ENCODE peak calls at places on chromosomes 2 and 18, in eight cellular contexts. Z is fibroblast of lung, Q is psoas muscle, N is neuronal stem cell, G is trophoblast cell, X is neural progenitor cell, M is aorta, T is colonic mucosa. D is an unnamed sample.

GRCh38 chr18:80232710-80233109 is 14.6 kb downstream of the PARD6G start:
- DNase-seq in X (no peak), Z (no peak), N (no peak), Q (no peak), M (no peak), G (no peak), T (no peak), D (no peak)

GRCh38 chr2:216211141-216211540 is 102.0 kb downstream of the XRCC5 start:
- DNase-seq in Q (no peak), Z (no peak), N (no peak), X (no peak), T (no peak), M (no peak), G (peak; percentile 41), D (no peak)

GRCh38 chr2:152183381-152184073 is 8.0 kb upstream of the STAM2 start:
- DNase-seq in M (no peak), T (no peak), X (no peak), Q (no peak), G (no peak), N (no peak), Z (no peak), D (no peak)

GRCh38 chr18:39647627-39648502 is 2082.3 kb upstream of the CELF4 start:
- DNase-seq in G (no peak), T (no peak), N (no peak), X (no peak), Q (no peak), Z (peak; percentile 95), M (no peak), D (no peak)

GRCh38 chr2:28997237-28997846 is 16.2 kb downstream of the TOGARAM2 start:
- DNase-seq in T (no peak), G (no peak), M (no peak), Q (no peak), Z (no peak), N (no peak), X (no peak), D (no peak)

GRCh38 chr18:6718255-6718654 is 11.3 kb upstream of the ARHGAP28 start:
- DNase-seq in T (no peak), X (no peak), N (no peak), Q (no peak), M (no peak), G (no peak), Z (no peak), D (no peak)

GRCh38 chr2:188978291-188979081 is 4.3 kb downstream of the COL3A1 start:
- DNase-seq in N (no peak), G (no peak), T (no peak), X (peak; percentile 62), Z (peak; percentile 76), M (no peak), Q (no peak), D (no peak)

GRCh38 chr2:151032741-151033152 is 228.9 kb downstream of the RBM43 start:
- DNase-seq in Z (peak; percentile 95), M (no peak), G (no peak), X (no peak), N (no peak), Q (no peak), T (no peak), D (no peak)

GRCh38 chr2:207045531-207045930 is 106.2 kb downstream of the CPO start:
- DNase-seq in M (no peak), Q (no peak), T (no peak), X (no peak), G (no peak), N (no peak), Z (no peak), D (no peak)

GRCh38 chr18:53458944-53459580 is 765.4 kb downstream of the MBD2 start:
- DNase-seq in Z (no peak), N (peak; percentile 47), Q (no peak), M (no peak), X (peak; percentile 78), T (no peak), G (no peak), D (no peak)

GRCh38 chr2:219252900-219253752 is at the start of gene TUBA4B:
- DNase-seq in Z (no peak), Q (peak; percentile 84), X (peak; percentile 56), G (no peak), N (no peak), T (peak; percentile 63), M (peak; percentile 64), D (peak; percentile 45)

GRCh38 chr2:30666307-30666874 is 140.9 kb downstream of the CAPN13 start:
- DNase-seq in X (no peak), T (peak; percentile 36), G (peak; percentile 82), N (no peak), Z (peak; percentile 99), M (no peak), Q (no peak), D (no peak)

GRCh38 chr2:50995610-50996009 is 36.3 kb downstream of the NRXN1 start:
- DNase-seq in M (no peak), Z (peak; percentile 41), X (no peak), T (no peak), G (no peak), N (no peak), Q (peak; percentile 13), D (no peak)

GRCh38 chr2:13135856-13136255 is 419.1 kb downstream of the TRIB2 start:
- DNase-seq in T (no peak), M (no peak), G (no peak), Z (peak; percentile 2), N (no peak), X (no peak), Q (no peak), D (no peak)
- H3K9me3 ChIP-seq in T (no peaks in the 10 kb centered on the region), M (peaks cover 2% of the 10 kb centered on the region), G (no peaks in the 10 kb centered on the region), Z (no peaks in the 10 kb centered on the region), N (no peaks in the 10 kb centered on the region), X (peaks cover 4% of the 10 kb centered on the region), Q (no peaks in the 10 kb centered on the region), D (no peaks in the 10 kb centered on the region)

GRCh38 chr2:36408198-36408703 is 52.7 kb downstream of the CRIM1 start:
- DNase-seq in Z (peak; percentile 74), X (peak; percentile 81), N (peak; percentile 39), M (peak; percentile 50), G (no peak), Q (peak; percentile 14), T (no peak), D (no peak)
- H3K4me1 ChIP-seq in Z (peaks cover 44% of the 10 kb centered on the region), X (peaks cover 38% of the 10 kb centered on the region), N (peaks cover 8% of the 10 kb centered on the region), M (peaks cover 6% of the 10 kb centered on the region), G (peaks cover 2% of the 10 kb centered on the region), Q (peaks cover 92% of the 10 kb centered on the region), T (no peaks in the 10 kb centered on the region), D (no peaks in the 10 kb centered on the region)

GRCh38 chr18:14971461-14972185 is 223.7 kb downstream of the ANKRD30B start:
- DNase-seq in M (no peak), G (no peak), Z (peak; percentile 20), N (no peak), Q (no peak), T (no peak), X (no peak), D (no peak)
- H3K4me3 ChIP-seq in M (no peak overlapping the region), G (no peak overlapping the region), Z (no peak overlapping the region), N (no peak overlapping the region), Q (no peak overlapping the region), T (no peak overlapping the region), X (no peak overlapping the region), D (no peak overlapping the region)

DNA sequence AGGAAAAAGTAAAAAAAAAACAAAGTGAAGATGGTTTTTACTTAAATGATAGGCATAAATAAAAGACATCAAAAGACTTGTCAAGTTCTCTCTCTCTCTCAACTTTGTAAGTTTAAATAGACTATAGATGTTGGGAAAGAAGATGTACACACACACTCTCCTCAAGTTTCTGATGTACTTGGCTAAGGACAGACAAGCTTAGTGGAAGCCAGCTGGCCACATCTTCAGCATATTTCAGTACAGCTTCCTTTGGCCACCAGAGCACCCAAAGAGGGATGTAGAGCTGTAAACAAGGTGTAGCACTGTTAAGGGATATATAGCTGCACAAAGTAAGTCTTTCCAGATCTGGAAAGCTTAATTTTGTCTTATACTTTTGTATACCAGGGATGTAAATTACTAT is 64.2 kb upstream of the MSTN start:
- DNase-seq in G (no peak), M (no peak), Q (no peak), N (no peak), X (no peak), T (no peak), Z (peak; percentile 60), D (no peak)
- H3K9me3 ChIP-seq in G (no peaks in the 10 kb centered on the region), M (no peaks in the 10 kb centered on the region), Q (no peaks in the 10 kb centered on the region), N (no peaks in the 10 kb centered on the region), X (no peaks in the 10 kb centered on the region), T (no peaks in the 10 kb centered on the region), Z (no peaks in the 10 kb centered on the region), D (no peaks in the 10 kb centered on the region)

DNA sequence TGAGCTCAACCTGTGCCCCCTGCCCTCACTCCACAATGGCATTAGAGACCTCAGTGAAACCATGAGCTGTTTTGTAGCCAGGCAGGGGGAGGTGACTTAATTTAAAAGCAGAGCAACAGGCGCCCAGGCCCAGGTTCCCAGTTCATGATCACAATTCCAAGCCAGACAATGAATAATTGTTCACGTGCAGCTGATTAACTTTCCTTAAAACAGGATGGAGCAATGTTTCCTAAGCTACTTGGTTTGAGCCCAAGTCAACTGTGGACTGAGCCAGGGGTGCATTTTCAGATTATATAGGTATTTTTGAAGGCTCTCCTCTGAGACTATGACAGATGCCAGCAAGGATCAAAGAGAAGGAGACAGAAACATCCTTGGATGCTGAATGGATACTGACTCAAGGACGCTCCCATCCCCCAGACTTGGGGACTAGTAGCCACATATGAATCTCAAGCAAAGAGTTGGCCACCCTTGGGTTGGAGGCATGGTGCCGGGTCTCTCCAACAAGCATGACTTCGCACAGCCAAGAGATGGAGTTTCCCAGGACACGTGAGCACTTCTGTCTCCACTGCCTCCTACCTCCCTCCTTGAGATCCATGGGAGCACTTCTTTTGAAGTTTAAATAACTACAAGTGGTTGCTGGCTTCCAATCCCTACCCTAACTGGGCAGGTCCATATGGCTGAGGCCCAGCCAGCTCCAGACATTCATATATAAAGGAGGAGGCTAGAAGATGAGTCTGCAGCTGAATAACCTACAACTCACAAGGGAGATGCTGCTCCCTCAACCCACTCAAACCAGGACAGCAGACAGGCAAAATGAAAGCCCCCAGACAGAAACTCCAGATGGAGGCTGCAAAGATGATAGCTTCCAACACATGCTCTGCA is 12.7 kb downstream of the SMAD7 start:
- DNase-seq in X (no peak), Z (no peak), G (no peak), M (no peak), N (no peak), Q (no peak), T (no peak), D (no peak)
- H3K4me1 ChIP-seq in X (peaks cover 29% of the 10 kb centered on the region), Z (peaks cover 57% of the 10 kb centered on the region), G (peaks cover 70% of the 10 kb centered on the region), M (no peaks in the 10 kb centered on the region), N (peaks cover 34% of the 10 kb centered on the region), Q (peaks cover 88% of the 10 kb centered on the region), T (peaks cover 30% of the 10 kb centered on the region), D (peaks cover 93% of the 10 kb centered on the region)

GRCh38 chr2:128187032-128187654 is 96.1 kb downstream of the UGGT1 start:
- DNase-seq in G (no peak), M (no peak), Z (peak; percentile 82), T (no peak), Q (peak; percentile 27), X (peak; percentile 7), N (no peak), D (no peak)
- H3K4me3 ChIP-seq in G (no peak overlapping the region), M (no peak overlapping the region), Z (no peak overlapping the region), T (no peak overlapping the region), Q (peak overlapping the region; percentile 62), X (no peak overlapping the region), N (no peak overlapping the region), D (no peak overlapping the region)

GRCh38 chr2:37205689-37206341 is 9.5 kb downstream of the CEBPZOS start:
- DNase-seq in Z (no peak), G (no peak), Q (no peak), N (no peak), M (no peak), T (no peak), X (peak; percentile 34), D (no peak)
- H3K9me3 ChIP-seq in Z (no peaks in the 10 kb centered on the region), G (no peaks in the 10 kb centered on the region), Q (peaks cover 18% of the 10 kb centered on the region), N (peaks cover 40% of the 10 kb centered on the region), M (peaks cover 2% of the 10 kb centered on the region), T (no peaks in the 10 kb centered on the region), X (peaks cover 10% of the 10 kb centered on the region), D (no peaks in the 10 kb centered on the region)